ENCODE peak calls at places on chromosomes 7 and 10, in four cellular contexts. H is HepG2, Q is GM12878, W is K562. S is an unnamed sample.

GRCh38 chr10:81472927-81473470 is 402.0 kb upstream of the NRG3 start:
- DNase-seq in W (no peak), Q (no peak), H (no peak), S (peak; percentile 24)

GRCh38 chr10:129055966-129056365 is 411.1 kb upstream of the MGMT start:
- DNase-seq in Q (no peak), W (no peak), H (no peak), S (no peak)

GRCh38 chr10:77333610-77334340 is 303.8 kb downstream of the KCNMA1 start:
- DNase-seq in W (no peak), H (peak; percentile 85), Q (no peak), S (no peak)

GRCh38 chr7:3204526-3204925 is 96.5 kb upstream of the SDK1 start:
- DNase-seq in W (no peak), Q (no peak), H (no peak), S (no peak)

GRCh38 chr7:120395526-120396019 is 122.6 kb downstream of the KCND2 start:
- DNase-seq in H (no peak), Q (peak; percentile 81), W (no peak), S (no peak)

GRCh38 chr10:103495321-103495720 is 1.8 kb downstream of the NEURL1 start:
- DNase-seq in H (no peak), W (no peak), Q (no peak), S (no peak)

GRCh38 chr7:88795553-88795952 is at the start of gene TEX47:
- DNase-seq in Q (no peak), H (no peak), W (no peak), S (no peak)

GRCh38 chr7:48617508-48617907 is 306.8 kb upstream of the CDC14C start:
- DNase-seq in W (no peak), Q (no peak), H (peak; percentile 5), S (no peak)

DNA sequence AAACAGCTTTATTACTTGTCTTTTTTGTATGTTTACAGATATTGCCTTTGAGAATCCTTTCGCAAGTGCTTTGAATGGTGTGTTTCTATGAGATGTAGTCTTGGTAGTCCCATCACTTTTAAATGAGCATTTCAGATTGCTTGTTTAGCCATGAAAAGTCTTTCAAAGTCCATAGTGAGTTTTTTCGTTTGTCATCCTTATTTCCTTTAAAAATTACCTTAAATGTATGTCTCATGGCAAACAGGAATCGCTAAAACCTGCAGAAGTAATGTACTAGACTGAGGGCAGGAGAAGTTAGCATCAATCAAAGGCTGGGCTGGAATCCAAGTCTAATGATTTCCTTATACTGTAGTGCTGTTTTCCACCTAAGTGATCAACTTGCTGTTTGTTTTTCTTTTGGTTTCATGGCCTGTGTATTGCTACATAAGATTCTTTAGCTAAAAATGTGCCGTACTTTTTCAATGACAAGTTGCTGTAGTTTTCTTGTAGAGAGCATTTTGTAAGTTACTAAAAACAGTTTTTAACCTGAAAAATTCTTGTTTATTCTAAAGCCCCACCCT is 1.1 kb downstream of the HELLS start:
- DNase-seq in W (peak; percentile 10), H (no peak), Q (peak; percentile 7), S (no peak)
- TF ChIP-seq MAX in W (no peak), H (no peak), Q (no peak), S (no peak)

GRCh38 chr7:80885774-80886173 is 33.1 kb downstream of the SEMA3C start:
- DNase-seq in H (no peak), W (no peak), Q (no peak), S (no peak)
- TF ChIP-seq CBFB in H (no peak), W (no peak), Q (no peak), S (no peak)

GRCh38 chr7:749121-749520 is 22.0 kb upstream of the PRKAR1B start:
- DNase-seq in H (no peak), Q (no peak), W (no peak), S (no peak)
- TF ChIP-seq MAX in H (no peak), Q (no peak), W (no peak), S (no peak)

DNA sequence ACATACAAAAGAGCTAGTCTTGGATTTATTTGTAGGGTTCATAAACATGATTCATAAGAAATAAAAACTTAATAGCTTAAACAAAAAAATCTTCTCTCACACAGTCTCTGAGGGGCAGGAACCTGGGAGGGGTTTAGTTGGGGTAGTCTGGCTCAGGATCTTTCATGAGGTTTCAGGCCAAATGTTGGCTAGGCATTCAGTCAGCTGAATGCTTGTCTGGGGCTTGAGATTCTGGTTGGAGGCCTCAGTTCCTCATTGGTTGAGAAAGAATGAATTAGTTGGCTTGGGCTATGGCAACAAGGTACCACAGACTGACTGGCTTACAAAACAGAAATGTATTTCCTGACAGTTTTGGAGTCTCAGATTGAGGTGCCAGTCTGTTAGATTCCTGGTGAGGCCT is 74.3 kb downstream of the ANKRD7 start:
- DNase-seq in Q (no peak), W (no peak), H (no peak), S (no peak)
- TF ChIP-seq CBFB in Q (no peak), W (no peak), H (no peak), S (no peak)

DNA sequence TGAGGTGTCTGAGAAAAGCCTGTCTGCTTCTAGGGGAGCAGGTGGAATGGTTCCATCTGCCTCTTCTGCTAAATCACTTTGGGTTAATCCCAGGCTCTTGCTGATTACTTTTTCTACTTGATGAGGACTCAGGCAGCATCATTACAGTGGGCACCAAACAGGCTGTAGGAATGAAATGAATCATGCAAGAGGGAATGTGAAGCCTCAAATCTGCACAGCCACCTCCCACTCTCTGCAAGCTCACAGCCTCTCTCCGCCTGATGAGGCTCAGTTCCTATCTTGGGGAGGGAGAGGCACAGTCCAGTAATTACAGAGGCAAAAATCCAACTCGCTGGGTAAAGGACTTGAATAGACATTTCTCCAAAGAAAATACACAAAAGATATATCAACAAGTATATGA is 34.0 kb downstream of the HSPA12A start:
- DNase-seq in Q (no peak), W (no peak), H (no peak), S (no peak)
- TF ChIP-seq MAX in Q (no peak), W (no peak), H (no peak), S (no peak)

GRCh38 chr7:101650579-101651081 is 21.5 kb upstream of the MYL10 start:
- DNase-seq in H (no peak), Q (no peak), W (no peak), S (no peak)
- TF ChIP-seq CBFB in H (no peak), Q (no peak), W (no peak), S (no peak)

GRCh38 chr10:98611432-98611831 is 164.7 kb upstream of the HPS1 start:
- DNase-seq in W (no peak), H (no peak), Q (no peak), S (no peak)
- TF ChIP-seq MAX in W (no peak), H (no peak), Q (no peak), S (no peak)

GRCh38 chr7:94060772-94061171 is 56.6 kb upstream of the BET1 start:
- DNase-seq in H (no peak), W (no peak), Q (no peak), S (no peak)

GRCh38 chr7:94061316-94061715 is 57.2 kb upstream of the BET1 start:
- DNase-seq in W (no peak), H (no peak), Q (no peak), S (no peak)

GRCh38 chr7:94059747-94060146 is 55.6 kb upstream of the BET1 start:
- DNase-seq in W (no peak), Q (peak; percentile 33), H (no peak), S (no peak)

GRCh38 chr7:94064541-94065191 is 60.5 kb upstream of the BET1 start:
- DNase-seq in W (no peak), H (no peak), Q (no peak), S (no peak)

DNA sequence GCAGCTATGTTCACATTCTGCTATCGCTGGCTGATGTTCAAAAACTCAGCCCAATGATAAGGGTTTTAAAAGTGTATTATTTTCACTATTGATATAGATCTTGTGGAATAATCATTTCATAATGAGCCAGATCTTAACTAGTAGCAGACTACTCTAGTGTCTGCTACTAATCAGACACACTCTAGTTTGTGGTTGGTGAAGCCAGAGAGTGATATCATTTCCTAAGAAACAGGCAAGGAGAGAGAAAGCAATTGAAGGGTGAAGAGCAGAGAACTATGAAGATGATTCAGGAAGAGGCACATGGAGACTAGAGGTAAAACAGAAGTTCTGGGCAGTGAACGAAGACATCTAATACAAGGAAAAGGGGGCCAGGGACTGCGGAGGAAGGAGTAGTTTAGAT is 58.2 kb upstream of the BET1 start:
- DNase-seq in Q (no peak), H (no peak), W (no peak), S (no peak)
- TF ChIP-seq CBFB in Q (no peak), H (no peak), W (no peak), S (no peak)

DNA sequence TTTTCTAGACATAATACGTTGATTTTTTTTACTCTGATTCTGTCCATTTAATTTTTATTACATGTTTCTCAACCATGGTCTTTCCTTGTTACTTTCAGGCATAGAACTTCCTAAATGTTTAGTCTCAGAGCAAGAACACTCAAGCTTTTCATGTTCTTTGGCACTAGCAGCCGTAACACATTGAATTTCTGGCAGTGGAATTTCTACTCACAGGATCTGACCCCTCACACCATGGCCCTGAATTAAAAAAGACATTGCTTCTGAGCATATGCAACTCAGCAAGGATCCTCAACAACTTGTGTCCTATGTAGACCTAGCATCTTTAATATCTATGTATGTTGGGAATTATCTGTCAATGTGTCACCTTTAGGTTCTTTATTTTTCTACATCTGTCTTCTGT is 23.0 kb downstream of the RPA3 start:
- DNase-seq in Q (no peak), W (no peak), H (no peak), S (no peak)
- TF ChIP-seq MAX in Q (no peak), W (no peak), H (no peak), S (no peak)